ENCODE peak calls at places on chromosome 22, in nine cellular contexts. P is GM04504; Y is stimulated activated CD8-positive, alpha-beta memory T cell treated with anti-CD3 and anti-CD28 coated beads, Interleukin-7, amount 100 ng/mL, for 1 hour; K is DMS 273 treated with DMSO at 0.1 percent for 48 hours; M is endothelial cell; Z is prostate gland; F is stimulated activated CD4-positive, alpha-beta T cell treated with anti-CD3 and anti-CD28 coated beads, Interleukin-1b, Interleukin-23, amount 100 ng/mL, for 1 hour; X is activated CD4-positive, alpha-beta T cell treated with anti-CD3 and anti-CD28 coated beads for 4 hours; G is AG08395. T is an unnamed sample.

GRCh38 chr22:33896801-33897620 is 23.3 kb downstream of the LARGE1 start:
- DNase-seq in Y (no peak), K (no peak), Z (no peak), P (no peak), G (peak), X (no peak), F (no peak), M (no peak), T (no peak)

GRCh38 chr22:28799834-28800307 is 498 bp downstream of the XBP1 start:
- DNase-seq in Z (no peak), F (no peak), M (peak), Y (no peak), P (peak), G (peak), K (no peak), X (no peak), T (no peak)

GRCh38 chr22:50034126-50035081 is 21.8 kb upstream of the IL17REL start:
- DNase-seq in Z (no peak), X (no peak), P (no peak), Y (no peak), G (no peak), F (no peak), K (no peak), M (no peak), T (no peak)

GRCh38 chr22:46971141-46971775 is 208.8 kb downstream of the TBC1D22A start:
- DNase-seq in F (no peak), M (peak), X (no peak), Y (no peak), P (no peak), G (no peak), Z (no peak), K (no peak), T (no peak)

GRCh38 chr22:17703811-17704210 is 65.3 kb downstream of the BCL2L13 start:
- DNase-seq in Z (no peak), Y (no peak), M (no peak), F (no peak), P (no peak), G (no peak), K (no peak), X (no peak), T (no peak)

GRCh38 chr22:27682438-27682837 is 119.1 kb downstream of the MN1 start:
- DNase-seq in P (no peak), X (no peak), K (no peak), G (no peak), Y (no peak), F (no peak), Z (no peak), M (peak), T (peak)

GRCh38 chr22:36379593-36380361 is 8.0 kb downstream of the MYH9 start:
- DNase-seq in Y (no peak), K (no peak), M (no peak), X (no peak), Z (no peak), F (no peak), G (peak), P (no peak), T (no peak)

GRCh38 chr22:36760716-36761115 is 15.2 kb downstream of the IFT27 start:
- DNase-seq in Z (no peak), P (no peak), G (no peak), K (no peak), Y (no peak), X (no peak), M (no peak), F (no peak), T (no peak)

GRCh38 chr22:49400866-49401598 is 426.6 kb downstream of the BRD1 start:
- DNase-seq in F (no peak), X (no peak), Y (no peak), G (no peak), K (no peak), M (no peak), Z (no peak), P (no peak), T (no peak)

GRCh38 chr22:23245045-23245798 is 64.9 kb downstream of the BCR start:
- DNase-seq in P (no peak), F (no peak), Y (no peak), K (no peak), X (no peak), Z (no peak), G (no peak), M (no peak), T (no peak)

GRCh38 chr22:40263191-40263590 is 83.1 kb upstream of the ADSL start:
- DNase-seq in G (no peak), K (no peak), Y (no peak), P (no peak), Z (no peak), F (no peak), X (no peak), M (peak), T (no peak)